ENCODE peak calls at places on chromosome 5, in four cellular contexts. U, F, Z and L are unnamed samples.

GRCh38 chr5:149646564-149646963 is 65.3 kb downstream of the ARHGEF37 start:
- DNase-seq in U (peak), F (no peak), Z (peak), L (no peak)

GRCh38 chr5:63805151-63805550 is 157.1 kb downstream of the HTR1A start:
- DNase-seq in U (no peak), F (no peak), Z (no peak), L (no peak)

GRCh38 chr5:1517838-1518237 is 5.9 kb downstream of the LPCAT1 start:
- DNase-seq in U (no peak), F (no peak), Z (no peak), L (no peak)

GRCh38 chr5:149289307-149289706 is 17.6 kb downstream of the AFAP1L1 start:
- DNase-seq in U (no peak), F (no peak), Z (no peak), L (no peak)

GRCh38 chr5:42059291-42059690 is 134.2 kb downstream of the FBXO4 start:
- DNase-seq in U (no peak), F (no peak), Z (no peak), L (no peak)

GRCh38 chr5:42984307-42984706 is 55.8 kb downstream of the ANXA2R start:
- DNase-seq in U (no peak), F (no peak), Z (no peak), L (no peak)

GRCh38 chr5:163401271-163401670 is 36.1 kb upstream of the CCNG1 start:
- DNase-seq in U (no peak), F (no peak), Z (no peak), L (no peak)

GRCh38 chr5:143316844-143317631 is 86.4 kb downstream of the NR3C1 start:
- DNase-seq in U (no peak), F (peak), Z (no peak), L (peak)

GRCh38 chr5:132058646-132059042 is 1.8 kb upstream of the IL3 start:
- DNase-seq in U (no peak), F (no peak), Z (peak), L (no peak)

GRCh38 chr5:55519001-55519400 is 15.8 kb downstream of the PLPP1 start:
- DNase-seq in U (no peak), F (no peak), Z (no peak), L (no peak)

GRCh38 chr5:45205403-45205961 is 396.7 kb downstream of the MRPS30 start:
- DNase-seq in U (no peak), F (no peak), Z (no peak), L (no peak)

GRCh38 chr5:41932770-41933169 is 7.7 kb downstream of the FBXO4 start:
- DNase-seq in U (no peak), F (no peak), Z (no peak), L (no peak)

GRCh38 chr5:58259685-58260152 is 200.2 kb downstream of the PLK2 start:
- DNase-seq in U (no peak), F (no peak), Z (peak), L (peak)

GRCh38 chr5:113150821-113151220 is 174.2 kb downstream of the DCP2 start:
- DNase-seq in U (no peak), F (no peak), Z (no peak), L (no peak)

GRCh38 chr5:125323613-125324012 is 577.2 kb upstream of the ZNF608 start:
- DNase-seq in U (no peak), F (no peak), Z (no peak), L (no peak)

GRCh38 chr5:141853895-141854626 is 24.1 kb downstream of the PCDH1 start:
- DNase-seq in U (no peak), F (no peak), Z (no peak), L (no peak)

GRCh38 chr5:57862471-57863282 is 380.1 kb upstream of the ACTBL2 start:
- DNase-seq in U (no peak), F (peak), Z (no peak), L (peak)

GRCh38 chr5:159022178-159022556 is 77.5 kb downstream of the EBF1 start:
- DNase-seq in U (no peak), F (peak), Z (peak), L (peak)

GRCh38 chr5:134110382-134110781 is 4.1 kb upstream of the TCF7 start:
- DNase-seq in U (no peak), F (no peak), Z (no peak), L (no peak)

GRCh38 chr5:171966964-171967363 is 39.5 kb downstream of the FBXW11 start:
- DNase-seq in U (no peak), F (no peak), Z (no peak), L (no peak)

GRCh38 chr5:128777052-128777451 is 188.2 kb upstream of the SLC27A6 start:
- DNase-seq in U (no peak), F (no peak), Z (no peak), L (no peak)

GRCh38 chr5:133487093-133487492 is 125.2 kb downstream of the FSTL4 start:
- DNase-seq in U (no peak), F (no peak), Z (no peak), L (no peak)